ENCODE peak calls at places on chromosomes 12 and 14, in ten cellular contexts. J is mammary epithelial cell; Q is kidney; P is NT2/D1; V is Peyer's patch; I is ovary; G is thyroid gland; X is CD4-positive, alpha-beta memory T cell; H is suprapubic skin; S is A549. M is an unnamed sample.

GRCh38 chr12:58919271-58920101 is 818 bp downstream of the LRIG3 start:
- DNase-seq in J (peak; percentile 76), Q (no peak), P (peak; percentile 15), V (no peak), I (peak; percentile 55), G (peak; percentile 61), X (no peak), H (peak; percentile 73), S (peak; percentile 34), M (no peak)

GRCh38 chr14:99124482-99125104 is 147.4 kb downstream of the BCL11B start:
- DNase-seq in J (no peak), Q (no peak), P (no peak), V (no peak), I (no peak), G (no peak), X (no peak), H (no peak), S (no peak), M (no peak)

GRCh38 chr12:59382678-59383425 is 213.0 kb upstream of the SLC16A7 start:
- DNase-seq in J (no peak), Q (no peak), P (no peak), V (no peak), I (no peak), G (no peak), X (no peak), H (no peak), S (no peak), M (no peak)

GRCh38 chr14:71005076-71005475 is 97.8 kb downstream of the PCNX1 start:
- DNase-seq in J (no peak), Q (peak; percentile 34), P (no peak), V (no peak), I (no peak), G (no peak), X (no peak), H (no peak), S (no peak), M (no peak)

GRCh38 chr14:77099425-77100167 is 1.5 kb downstream of the CIPC start:
- DNase-seq in J (peak; percentile 46), Q (no peak), P (no peak), V (no peak), I (no peak), G (no peak), X (no peak), H (no peak), S (no peak), M (no peak)

GRCh38 chr14:102759416-102759815 is 17.8 kb upstream of the TRAF3 start:
- DNase-seq in J (no peak), Q (no peak), P (no peak), V (no peak), I (no peak), G (no peak), X (no peak), H (no peak), S (no peak), M (no peak)

GRCh38 chr14:71693373-71693772 is 238.9 kb upstream of the RGS6 start:
- DNase-seq in J (no peak), Q (no peak), P (no peak), V (no peak), I (no peak), G (no peak), X (no peak), H (no peak), S (no peak), M (no peak)

GRCh38 chr14:98498019-98498885 is 773.7 kb downstream of the BCL11B start:
- DNase-seq in J (peak; percentile 89), Q (no peak), P (no peak), V (no peak), I (no peak), G (no peak), X (no peak), H (no peak), S (no peak), M (peak; percentile 89)

GRCh38 chr14:92930737-92931602 is 8.0 kb downstream of the CHGA start:
- DNase-seq in J (peak; percentile 75), Q (no peak), P (no peak), V (no peak), I (no peak), G (no peak), X (no peak), H (no peak), S (no peak), M (no peak)

GRCh38 chr12:65023485-65023884 is 97.6 kb downstream of the WIF1 start:
- DNase-seq in J (no peak), Q (no peak), P (peak; percentile 16), V (no peak), I (no peak), G (no peak), X (no peak), H (no peak), S (no peak), M (no peak)

GRCh38 chr14:92645841-92646478 is 102.5 kb downstream of the LGMN start:
- DNase-seq in J (no peak), Q (no peak), P (no peak), V (no peak), I (no peak), G (no peak), X (no peak), H (no peak), S (no peak), M (no peak)

GRCh38 chr14:89540830-89541470 is 123.9 kb upstream of the FOXN3 start:
- DNase-seq in J (peak; percentile 2), Q (no peak), P (no peak), V (no peak), I (no peak), G (no peak), X (no peak), H (no peak), S (no peak), M (no peak)

GRCh38 chr12:130571734-130572133 is 144.4 kb downstream of the RIMBP2 start:
- DNase-seq in J (no peak), Q (no peak), P (no peak), V (no peak), I (no peak), G (no peak), X (no peak), H (no peak), S (no peak), M (no peak)

GRCh38 chr12:71282925-71283324 is 125.1 kb upstream of the TSPAN8 start:
- DNase-seq in J (no peak), Q (no peak), P (no peak), V (no peak), I (no peak), G (no peak), X (no peak), H (no peak), S (no peak), M (no peak)

GRCh38 chr14:102882233-102882906 is 40.1 kb upstream of the AMN start:
- DNase-seq in J (no peak), Q (no peak), P (no peak), V (no peak), I (no peak), G (no peak), X (no peak), H (no peak), S (no peak), M (no peak)

DNA sequence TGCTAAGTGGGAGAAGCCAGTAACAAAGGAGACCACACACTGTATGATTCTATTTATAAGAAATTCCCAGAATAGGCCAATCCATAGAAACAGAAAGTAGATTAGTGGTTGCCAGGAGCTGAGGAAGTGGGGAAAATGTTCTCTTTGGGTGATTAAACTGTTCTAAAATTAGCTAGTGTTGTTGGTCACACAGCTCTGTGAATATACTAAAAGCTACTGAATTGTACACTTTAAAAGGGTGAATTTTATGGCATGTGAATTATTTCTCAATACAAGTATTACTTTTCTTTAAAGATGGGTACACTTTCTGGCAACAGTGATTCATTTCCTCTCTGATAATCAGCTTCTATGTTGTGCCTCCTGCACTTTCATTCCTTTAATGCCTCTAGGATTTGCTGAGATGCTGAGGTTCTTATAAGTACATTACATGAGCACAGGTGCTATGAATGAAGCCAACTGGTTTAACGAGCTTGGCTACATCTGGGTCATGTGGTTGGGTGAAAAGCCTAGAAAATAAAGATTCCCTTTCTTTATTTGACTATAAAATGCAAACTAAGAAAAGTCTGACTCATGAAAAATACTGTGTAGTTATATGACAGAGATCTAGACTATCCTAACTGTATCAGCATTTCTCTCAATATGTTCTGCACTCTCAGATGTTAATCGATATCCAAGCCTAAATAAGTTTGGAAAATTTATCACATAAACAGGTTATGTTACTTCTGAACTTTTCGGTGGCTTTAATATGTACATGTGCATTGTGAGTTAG is 132.9 kb downstream of the DAAM1 start:
- DNase-seq in J (peak; percentile 72), Q (no peak), P (no peak), V (no peak), I (no peak), G (peak; percentile 32), X (no peak), H (no peak), S (no peak), M (no peak)
- H3K4me1 ChIP-seq in J (peaks cover 17% of the 10 kb centered on the region), Q (peaks cover 32% of the 10 kb centered on the region), P (no peaks in the 10 kb centered on the region), V (no peaks in the 10 kb centered on the region), I (peaks cover 5% of the 10 kb centered on the region), G (peaks cover 33% of the 10 kb centered on the region), X (no peaks in the 10 kb centered on the region), H (peaks cover 26% of the 10 kb centered on the region), S (peaks cover 8% of the 10 kb centered on the region), M (peaks cover 23% of the 10 kb centered on the region)

GRCh38 chr12:121673013-121673441 is 3.6 kb upstream of the MORN3 start:
- DNase-seq in J (no peak), Q (peak; percentile 78), P (no peak), V (peak; percentile 52), I (peak; percentile 54), G (peak; percentile 31), X (no peak), H (peak; percentile 83), S (no peak), M (no peak)
- H3K4me3 ChIP-seq in J (no peak overlapping the region), Q (peak overlapping the region; percentile 65), P (peak overlapping the region; percentile 53), V (peak overlapping the region; percentile 49), I (peak overlapping the region; percentile 47), G (no peak overlapping the region), X (peak overlapping the region; percentile 53), H (peak overlapping the region; percentile 58), S (peak overlapping the region; percentile 55), M (peak overlapping the region; percentile 29)

GRCh38 chr14:68470361-68470760 is 322.5 kb downstream of the ZFP36L1 start:
- DNase-seq in J (peak; percentile 45), Q (no peak), P (no peak), V (no peak), I (no peak), G (no peak), X (no peak), H (no peak), S (no peak), M (no peak)
- H3K4me1 ChIP-seq in J (peaks cover 69% of the 10 kb centered on the region), Q (peaks cover 16% of the 10 kb centered on the region), P (peaks cover 16% of the 10 kb centered on the region), V (no peaks in the 10 kb centered on the region), I (peaks cover 3% of the 10 kb centered on the region), G (peaks cover 88% of the 10 kb centered on the region), X (peaks cover 11% of the 10 kb centered on the region), H (peaks cover 49% of the 10 kb centered on the region), S (peaks cover 68% of the 10 kb centered on the region), M (peaks cover 51% of the 10 kb centered on the region)

DNA sequence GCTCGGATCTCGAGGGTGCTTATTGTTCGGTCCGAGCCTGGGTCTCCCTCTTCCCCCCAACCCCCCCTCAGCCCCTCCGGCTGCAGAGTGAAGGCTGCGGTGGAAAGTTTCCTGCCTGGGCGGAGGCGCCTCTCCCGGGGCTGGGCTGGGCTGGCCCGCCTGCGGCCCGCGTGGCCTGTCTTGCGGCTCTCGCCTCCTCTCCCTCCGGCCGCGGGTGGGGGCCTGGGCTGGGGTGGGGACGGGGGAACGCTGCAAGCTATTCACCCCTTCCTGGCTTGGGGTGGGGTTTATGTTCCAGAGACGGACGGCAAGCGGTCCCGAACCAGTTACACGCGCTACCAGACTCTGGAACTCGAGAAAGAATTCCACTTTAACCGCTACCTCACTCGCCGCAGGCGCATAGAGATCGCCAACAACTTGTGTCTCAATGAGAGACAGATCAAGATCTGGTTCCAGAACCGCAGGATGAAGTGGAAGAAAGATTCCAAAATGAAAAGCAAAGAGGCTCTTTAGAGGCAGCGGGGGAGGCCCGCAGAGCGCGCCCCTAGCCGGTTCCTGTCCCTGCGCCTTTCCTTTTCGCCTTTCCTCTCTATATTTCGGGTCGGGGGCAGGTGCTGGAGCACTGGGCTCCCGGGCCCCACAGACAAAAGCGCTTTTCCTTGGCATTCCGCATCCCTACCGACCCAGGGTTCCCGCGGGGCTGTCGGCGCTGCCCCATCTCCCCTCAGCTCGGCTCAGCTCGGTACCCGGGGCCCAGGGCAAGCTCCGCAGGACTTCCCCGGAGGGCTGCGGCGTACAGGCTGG is 1.3 kb downstream of the HOXC5 start:
- DNase-seq in J (no peak), Q (no peak), P (no peak), V (peak; percentile 53), I (peak; percentile 50), G (no peak), X (no peak), H (no peak), S (no peak), M (no peak)
- H3K4me3 ChIP-seq in J (peak overlapping the region; percentile 47), Q (no peak overlapping the region), P (no peak overlapping the region), V (peak overlapping the region; percentile 43), I (peak overlapping the region; percentile 35), G (no peak overlapping the region), X (no peak overlapping the region), H (peak overlapping the region; percentile 51), S (peak overlapping the region; percentile 56), M (peak overlapping the region; percentile 34)